ENCODE peak calls at places on chromosomes 16 and 17, in nine cellular contexts. E is pancreas, C is left lung, T is spleen, H is A673, S is psoas muscle, K is ovary, O is uterus, V is aorta. F is an unnamed sample.

GRCh38 chr16:67990018-67990386 is 9.3 kb downstream of the DPEP2 start:
- DNase-seq in E (no peak), C (no peak), T (no peak), H (no peak), S (no peak), K (no peak), O (no peak), V (no peak), F (no peak)

GRCh38 chr17:59505610-59506276 is 59.7 kb upstream of the DHX40 start:
- DNase-seq in E (no peak), C (no peak), T (no peak), H (no peak), S (no peak), K (no peak), O (no peak), V (no peak), F (no peak)

GRCh38 chr17:28827672-28828071 is 14.9 kb downstream of the FAM222B start:
- DNase-seq in E (no peak), C (no peak), T (no peak), H (no peak), S (no peak), K (no peak), O (no peak), V (no peak), F (no peak)

GRCh38 chr16:13517856-13518255 is 402.1 kb upstream of the ERCC4 start:
- DNase-seq in E (no peak), C (no peak), T (no peak), H (no peak), S (no peak), K (no peak), O (no peak), V (no peak), F (no peak)

GRCh38 chr17:2232244-2232638 is 71.3 kb downstream of the SMG6 start:
- DNase-seq in E (no peak), C (no peak), T (no peak), H (no peak), S (no peak), K (no peak), O (no peak), V (no peak), F (no peak)

GRCh38 chr16:18983565-18984424 is at the start of gene TMC7:
- DNase-seq in E (peak; percentile 81), C (peak; percentile 94), T (peak; percentile 76), H (peak; percentile 93), S (peak; percentile 71), K (peak; percentile 42), O (peak; percentile 56), V (peak; percentile 83), F (peak; percentile 86)

GRCh38 chr17:4555863-4556646 is 871 bp upstream of the MYBBP1A start:
- DNase-seq in E (no peak), C (no peak), T (peak; percentile 72), H (no peak), S (no peak), K (peak; percentile 21), O (no peak), V (peak; percentile 45), F (no peak)

GRCh38 chr16:67845291-67846062 is 1.3 kb upstream of the NUTF2 start:
- DNase-seq in E (no peak), C (no peak), T (no peak), H (no peak), S (no peak), K (no peak), O (no peak), V (no peak), F (no peak)

GRCh38 chr17:4808378-4808767 is 1.4 kb downstream of the PLD2 start:
- DNase-seq in E (peak; percentile 78), C (no peak), T (no peak), H (no peak), S (peak; percentile 46), K (peak; percentile 47), O (peak; percentile 41), V (peak; percentile 63), F (no peak)

GRCh38 chr17:17156107-17156506 is 50.0 kb downstream of the PLD6 start:
- DNase-seq in E (no peak), C (peak; percentile 32), T (no peak), H (no peak), S (no peak), K (no peak), O (no peak), V (no peak), F (no peak)

GRCh38 chr16:57279780-57280638 is 4.5 kb downstream of the PLLP start:
- DNase-seq in E (no peak), C (peak; percentile 6), T (no peak), H (no peak), S (no peak), K (no peak), O (no peak), V (no peak), F (no peak)

GRCh38 chr17:79811888-79812205 is 15.0 kb upstream of the CBX8 start:
- DNase-seq in E (no peak), C (no peak), T (no peak), H (no peak), S (no peak), K (no peak), O (no peak), V (no peak), F (no peak)

GRCh38 chr17:36593651-36594316 is 2.1 kb downstream of the DHRS11 start:
- DNase-seq in E (no peak), C (no peak), T (peak; percentile 44), H (no peak), S (no peak), K (no peak), O (no peak), V (no peak), F (no peak)

GRCh38 chr16:80203821-80204220 is 337.0 kb upstream of the DYNLRB2 start:
- DNase-seq in E (no peak), C (no peak), T (no peak), H (no peak), S (no peak), K (no peak), O (no peak), V (no peak), F (no peak)

GRCh38 chr17:57484081-57484666 is 227.9 kb downstream of the MSI2 start:
- DNase-seq in E (no peak), C (no peak), T (no peak), H (no peak), S (no peak), K (no peak), O (no peak), V (peak; percentile 7), F (no peak)

GRCh38 chr17:16991349-16992009 is 19.6 kb upstream of the TNFRSF13B start:
- DNase-seq in E (peak; percentile 85), C (peak; percentile 95), T (peak; percentile 96), H (peak; percentile 88), S (peak; percentile 85), K (peak; percentile 58), O (peak; percentile 63), V (peak; percentile 89), F (peak; percentile 94)

GRCh38 chr16:19559242-19559910 is 3.9 kb downstream of the VPS35L start:
- DNase-seq in E (peak; percentile 16), C (no peak), T (no peak), H (peak; percentile 69), S (no peak), K (no peak), O (no peak), V (no peak), F (peak; percentile 8)

GRCh38 chr17:50146230-50146926 is 4.1 kb downstream of the PPP1R9B start:
- DNase-seq in E (no peak), C (peak; percentile 50), T (no peak), H (no peak), S (no peak), K (no peak), O (no peak), V (no peak), F (no peak)

GRCh38 chr17:7856081-7856791 is 1.1 kb downstream of the NAA38 start:
- DNase-seq in E (peak; percentile 56), C (peak; percentile 79), T (peak; percentile 91), H (peak; percentile 63), S (peak; percentile 66), K (peak; percentile 61), O (peak; percentile 76), V (peak; percentile 66), F (no peak)

GRCh38 chr17:7750321-7750821 is 32.8 kb downstream of the DNAH2 start:
- DNase-seq in E (no peak), C (no peak), T (no peak), H (no peak), S (no peak), K (no peak), O (no peak), V (no peak), F (no peak)

GRCh38 chr17:67376892-67377726 is at the start of gene PITPNC1:
- DNase-seq in E (peak; percentile 90), C (peak; percentile 98), T (peak; percentile 97), H (peak; percentile 95), S (peak; percentile 82), K (peak; percentile 86), O (peak; percentile 81), V (peak; percentile 92), F (peak; percentile 86)

GRCh38 chr17:40341808-40342574 is 22.5 kb downstream of the GJD3 start:
- DNase-seq in E (peak; percentile 63), C (peak; percentile 96), T (peak; percentile 93), H (no peak), S (peak; percentile 87), K (peak; percentile 87), O (peak; percentile 83), V (peak; percentile 91), F (peak; percentile 87)
- H3K4me1 ChIP-seq in E (peaks cover 9% of the 10 kb centered on the region), C (peaks cover 30% of the 10 kb centered on the region), T (peaks cover 61% of the 10 kb centered on the region), H (peaks cover 30% of the 10 kb centered on the region), S (peaks cover 79% of the 10 kb centered on the region), K (peaks cover 22% of the 10 kb centered on the region), O (peaks cover 10% of the 10 kb centered on the region), V (no peaks in the 10 kb centered on the region), F (peaks cover 43% of the 10 kb centered on the region)

GRCh38 chr16:534089-534635 is 6.7 kb downstream of the CAPN15 start:
- DNase-seq in E (no peak), C (no peak), T (no peak), H (no peak), S (peak; percentile 75), K (no peak), O (no peak), V (no peak), F (peak; percentile 85)
- H3K4me3 ChIP-seq in E (peak overlapping the region; percentile 0), C (no peak overlapping the region), T (no peak overlapping the region), H (no peak overlapping the region), S (peak overlapping the region; percentile 45), K (no peak overlapping the region), O (no peak overlapping the region), V (no peak overlapping the region), F (no peak overlapping the region)

DNA sequence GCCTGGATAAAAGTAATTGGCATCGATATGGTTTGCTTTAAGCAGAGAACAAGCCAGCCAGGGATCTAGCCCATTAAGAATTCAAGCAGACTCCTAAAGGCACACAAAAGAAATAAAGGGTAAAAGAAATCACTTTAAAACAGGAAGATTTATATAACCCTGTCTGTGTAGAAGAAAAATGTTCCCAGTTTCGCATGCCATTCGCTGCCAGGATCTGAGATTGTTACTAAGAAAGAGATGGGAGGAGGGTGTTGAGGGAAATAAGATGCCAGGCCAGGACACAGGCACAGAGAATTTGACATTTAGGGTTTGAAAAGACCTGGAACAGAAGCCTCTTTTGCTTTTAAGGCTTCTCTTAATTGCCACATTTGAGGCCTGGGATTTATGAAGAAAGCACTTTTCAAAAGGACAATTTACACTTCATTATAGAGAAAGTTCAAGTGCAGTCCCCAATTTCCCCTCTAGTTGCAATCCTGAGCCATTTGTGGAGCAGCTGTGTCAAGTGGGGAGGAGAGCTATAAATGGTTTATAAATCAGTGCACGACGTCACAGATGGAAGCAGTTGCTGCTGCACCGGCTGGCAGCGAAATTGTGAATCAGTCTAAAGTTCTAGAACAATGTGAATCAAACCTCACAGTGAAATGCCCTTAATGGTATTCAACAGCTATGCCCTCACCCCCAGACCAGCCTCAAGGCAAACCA is 26.4 kb upstream of the C16orf87 start:
- DNase-seq in E (peak; percentile 42), C (no peak), T (peak; percentile 41), H (peak; percentile 75), S (no peak), K (no peak), O (peak; percentile 21), V (no peak), F (peak; percentile 71)
- H3K4me1 ChIP-seq in E (no peaks in the 10 kb centered on the region), C (no peaks in the 10 kb centered on the region), T (no peaks in the 10 kb centered on the region), H (no peaks in the 10 kb centered on the region), S (peaks cover 12% of the 10 kb centered on the region), K (no peaks in the 10 kb centered on the region), O (no peaks in the 10 kb centered on the region), V (no peaks in the 10 kb centered on the region), F (no peaks in the 10 kb centered on the region)

GRCh38 chr17:70172921-70173320 is 3.6 kb downstream of the KCNJ2 start:
- DNase-seq in E (no peak), C (no peak), T (no peak), H (no peak), S (no peak), K (no peak), O (no peak), V (no peak), F (no peak)
- H3K4me3 ChIP-seq in E (no peak overlapping the region), C (no peak overlapping the region), T (no peak overlapping the region), H (no peak overlapping the region), S (peak overlapping the region; percentile 83), K (no peak overlapping the region), O (no peak overlapping the region), V (no peak overlapping the region), F (no peak overlapping the region)

F was measured in SJCRH30.